ENCODE peak calls at places on chromosomes 13 and 19, in four cellular contexts. One of them, this sample, is unnamed.
A peak's percentile ranks its signal among the peaks of the same experiment; 100 is the strongest.

GRCh38 chr19:39293394-39293793 is 2.8 kb upstream of the IFNL1 start:
- DNase-seq in heart right ventricle: no peak
- DNase-seq in thyroid gland: no peak
- DNase-seq in MCF 10A: no peak
- DNase-seq in this sample: no peak

GRCh38 chr19:11708457-11708856 is 30.3 kb downstream of the ZNF823 start:
- DNase-seq in MCF 10A: no peak
- DNase-seq in heart right ventricle: no peak
- DNase-seq in thyroid gland: no peak
- DNase-seq in this sample: peak; percentile 43

GRCh38 chr13:111312944-111313590 is 7.4 kb upstream of the TEX29 start:
- DNase-seq in heart right ventricle: no peak
- DNase-seq in thyroid gland: no peak
- DNase-seq in MCF 10A: no peak
- DNase-seq in this sample: no peak

GRCh38 chr19:38727868-38728660 is 16.2 kb downstream of the CAPN12 start:
- DNase-seq in MCF 10A: no peak
- DNase-seq in heart right ventricle: no peak
- DNase-seq in thyroid gland: no peak
- DNase-seq in this sample: no peak

GRCh38 chr19:43545981-43546380 is 13.0 kb downstream of the ZNF575 start:
- DNase-seq in thyroid gland: no peak
- DNase-seq in heart right ventricle: no peak
- DNase-seq in MCF 10A: no peak
- DNase-seq in this sample: no peak

GRCh38 chr13:97191143-97191542 is 31.0 kb upstream of the MBNL2 start:
- DNase-seq in thyroid gland: no peak
- DNase-seq in heart right ventricle: no peak
- DNase-seq in MCF 10A: no peak
- DNase-seq in this sample: no peak

GRCh38 chr19:20385056-20385455 is 180.5 kb downstream of the ZNF737 start:
- DNase-seq in heart right ventricle: no peak
- DNase-seq in MCF 10A: no peak
- DNase-seq in thyroid gland: no peak
- DNase-seq in this sample: no peak

GRCh38 chr13:100848304-100848703 is 173.7 kb upstream of the TMTC4 start:
- DNase-seq in MCF 10A: no peak
- DNase-seq in heart right ventricle: no peak
- DNase-seq in thyroid gland: no peak
- DNase-seq in this sample: no peak

GRCh38 chr13:37139356-37139755 is 33.9 kb upstream of the CSNK1A1L start:
- DNase-seq in MCF 10A: no peak
- DNase-seq in heart right ventricle: no peak
- DNase-seq in thyroid gland: no peak
- DNase-seq in this sample: no peak

GRCh38 chr13:81051873-81052272 is 710.9 kb upstream of the SPRY2 start:
- DNase-seq in thyroid gland: no peak
- DNase-seq in heart right ventricle: no peak
- DNase-seq in MCF 10A: peak; percentile 9
- DNase-seq in this sample: no peak

DNA sequence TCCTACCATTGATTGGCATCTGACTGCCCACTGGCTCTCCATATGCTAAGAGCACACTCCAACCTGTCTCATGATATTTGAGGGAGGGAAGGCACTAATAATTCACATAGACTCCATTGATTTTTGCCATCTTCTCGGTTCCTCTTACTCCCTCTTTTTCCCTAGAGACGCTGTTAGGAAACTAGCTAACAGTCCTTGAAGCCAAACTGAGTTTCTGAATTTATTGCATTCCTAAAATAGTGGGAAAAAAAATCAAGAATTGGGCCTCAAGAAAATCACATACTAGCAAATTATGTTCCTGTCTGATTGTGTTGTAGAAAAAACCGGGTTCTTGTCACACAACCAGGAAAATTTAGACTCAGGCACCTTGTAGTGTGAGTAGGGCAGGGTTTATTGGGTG is 86.4 kb upstream of the SLC7A1 start:
- DNase-seq in MCF 10A: no peak
- DNase-seq in thyroid gland: no peak
- DNase-seq in heart right ventricle: no peak
- DNase-seq in this sample: no peak
- TF ChIP-seq CTCF in MCF 10A: no peak
- TF ChIP-seq CTCF in thyroid gland: no peak
- TF ChIP-seq CTCF in heart right ventricle: no peak
- TF ChIP-seq CTCF in this sample: no peak

GRCh38 chr19:13038306-13039210 is 43.3 kb downstream of the NFIX start:
- DNase-seq in MCF 10A: no peak
- DNase-seq in thyroid gland: no peak
- DNase-seq in heart right ventricle: no peak
- DNase-seq in this sample: no peak
- TF ChIP-seq CTCF in MCF 10A: no peak
- TF ChIP-seq CTCF in thyroid gland: no peak
- TF ChIP-seq CTCF in heart right ventricle: no peak
- TF ChIP-seq CTCF in this sample: no peak

GRCh38 chr19:6270076-6270745 is 9.6 kb downstream of the MLLT1 start:
- DNase-seq in MCF 10A: no peak
- DNase-seq in thyroid gland: no peak
- DNase-seq in heart right ventricle: no peak
- DNase-seq in this sample: no peak

GRCh38 chr19:6271721-6272410 is 7.9 kb downstream of the MLLT1 start:
- DNase-seq in thyroid gland: peak; percentile 90
- DNase-seq in MCF 10A: no peak
- DNase-seq in heart right ventricle: peak; percentile 92
- DNase-seq in this sample: no peak

GRCh38 chr19:6270822-6271221 is 9.0 kb downstream of the MLLT1 start:
- DNase-seq in heart right ventricle: no peak
- DNase-seq in thyroid gland: no peak
- DNase-seq in MCF 10A: no peak
- DNase-seq in this sample: no peak

GRCh38 chr19:6272411-6272791 is 7.4 kb downstream of the MLLT1 start:
- DNase-seq in thyroid gland: no peak
- DNase-seq in MCF 10A: no peak
- DNase-seq in heart right ventricle: no peak
- DNase-seq in this sample: no peak

GRCh38 chr19:6271251-6271650 is 8.5 kb downstream of the MLLT1 start:
- DNase-seq in thyroid gland: peak; percentile 81
- DNase-seq in heart right ventricle: no peak
- DNase-seq in MCF 10A: no peak
- DNase-seq in this sample: no peak
- TF ChIP-seq CTCF in thyroid gland: peak; percentile 35
- TF ChIP-seq CTCF in heart right ventricle: peak; percentile 35
- TF ChIP-seq CTCF in MCF 10A: no peak
- TF ChIP-seq CTCF in this sample: no peak

GRCh38 chr19:989381-990081 is 5.4 kb downstream of the WDR18 start:
- DNase-seq in heart right ventricle: no peak
- DNase-seq in thyroid gland: no peak
- DNase-seq in MCF 10A: no peak
- DNase-seq in this sample: no peak
- TF ChIP-seq CTCF in heart right ventricle: peak; percentile 30
- TF ChIP-seq CTCF in thyroid gland: no peak
- TF ChIP-seq CTCF in MCF 10A: peak; percentile 21
- TF ChIP-seq CTCF in this sample: peak; percentile 15

DNA sequence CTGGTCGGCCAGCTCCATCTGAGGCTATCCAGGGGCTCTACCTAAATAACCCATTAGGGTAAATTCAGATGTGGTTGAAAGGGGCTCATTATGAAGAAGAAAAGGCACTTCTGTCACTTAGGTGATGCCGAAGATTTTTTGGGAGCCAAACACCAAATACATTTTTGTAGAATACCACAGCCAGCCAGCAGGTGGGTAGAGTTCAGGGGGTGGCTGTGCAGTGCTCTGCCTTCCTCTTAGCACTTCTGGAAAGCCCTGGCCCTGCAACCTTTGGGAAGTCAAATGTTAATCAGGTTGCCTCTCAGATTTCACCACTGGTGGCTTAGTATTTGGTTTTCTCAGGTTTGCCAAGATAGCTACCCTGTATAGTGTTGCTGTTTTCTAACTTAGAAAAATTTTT is 18.5 kb upstream of the GPR18 start:
- DNase-seq in heart right ventricle: no peak
- DNase-seq in thyroid gland: no peak
- DNase-seq in MCF 10A: no peak
- DNase-seq in this sample: no peak
- TF ChIP-seq CTCF in heart right ventricle: no peak
- TF ChIP-seq CTCF in thyroid gland: no peak
- TF ChIP-seq CTCF in MCF 10A: no peak
- TF ChIP-seq CTCF in this sample: no peak

GRCh38 chr19:6048808-6049405 is 61.4 kb downstream of the RFX2 start:
- DNase-seq in heart right ventricle: peak; percentile 74
- DNase-seq in thyroid gland: peak; percentile 83
- DNase-seq in MCF 10A: peak; percentile 89
- DNase-seq in this sample: peak; percentile 92

GRCh38 chr19:6045108-6045507 is 65.2 kb downstream of the RFX2 start:
- DNase-seq in heart right ventricle: no peak
- DNase-seq in thyroid gland: no peak
- DNase-seq in MCF 10A: no peak
- DNase-seq in this sample: no peak

GRCh38 chr19:6048348-6048747 is 62.0 kb downstream of the RFX2 start:
- DNase-seq in MCF 10A: no peak
- DNase-seq in heart right ventricle: no peak
- DNase-seq in thyroid gland: no peak
- DNase-seq in this sample: no peak

GRCh38 chr19:6047256-6047655 is 63.0 kb downstream of the RFX2 start:
- DNase-seq in thyroid gland: no peak
- DNase-seq in MCF 10A: no peak
- DNase-seq in heart right ventricle: no peak
- DNase-seq in this sample: no peak

GRCh38 chr19:6047741-6048231 is 62.5 kb downstream of the RFX2 start:
- DNase-seq in thyroid gland: peak; percentile 51
- DNase-seq in MCF 10A: peak; percentile 55
- DNase-seq in heart right ventricle: no peak
- DNase-seq in this sample: peak; percentile 58
- TF ChIP-seq CTCF in thyroid gland: peak; percentile 76
- TF ChIP-seq CTCF in MCF 10A: peak; percentile 70
- TF ChIP-seq CTCF in heart right ventricle: peak; percentile 74
- TF ChIP-seq CTCF in this sample: peak; percentile 26

GRCh38 chr19:31357315-31357673 is 8.1 kb upstream of the TSHZ3 start:
- DNase-seq in MCF 10A: no peak
- DNase-seq in heart right ventricle: no peak
- DNase-seq in thyroid gland: no peak
- DNase-seq in this sample: no peak
- TF ChIP-seq CTCF in MCF 10A: no peak
- TF ChIP-seq CTCF in heart right ventricle: peak; percentile 10
- TF ChIP-seq CTCF in thyroid gland: no peak
- TF ChIP-seq CTCF in this sample: no peak

GRCh38 chr19:1624458-1624857 is 19.2 kb upstream of the UQCR11 start:
- DNase-seq in heart right ventricle: peak; percentile 50
- DNase-seq in MCF 10A: peak; percentile 35
- DNase-seq in thyroid gland: peak; percentile 44
- DNase-seq in this sample: peak; percentile 77
- TF ChIP-seq CTCF in heart right ventricle: peak; percentile 59
- TF ChIP-seq CTCF in MCF 10A: peak; percentile 44
- TF ChIP-seq CTCF in thyroid gland: peak; percentile 53
- TF ChIP-seq CTCF in this sample: peak; percentile 73

GRCh38 chr13:71067164-71067815 is 799.7 kb downstream of the DACH1 start:
- DNase-seq in thyroid gland: no peak
- DNase-seq in heart right ventricle: no peak
- DNase-seq in MCF 10A: no peak
- DNase-seq in this sample: no peak
- TF ChIP-seq CTCF in thyroid gland: no peak
- TF ChIP-seq CTCF in heart right ventricle: peak; percentile 34
- TF ChIP-seq CTCF in MCF 10A: no peak
- TF ChIP-seq CTCF in this sample: no peak

This sample was measured in GM13976.